ENCODE peak calls at places on chromosomes 12 and 14, in four cellular contexts. S is A549, N is H1, E is SK-N-SH. M is an unnamed sample.

GRCh38 chr14:22650960-22651521 is 6.9 kb upstream of the OR6J1 start:
- DNase-seq in S (peak), N (peak), E (no peak), M (peak)

GRCh38 chr12:3417937-3418336 is 73.1 kb upstream of the PRMT8 start:
- DNase-seq in S (no peak), N (no peak), E (no peak), M (no peak)

GRCh38 chr12:80142640-80143039 is 43.3 kb downstream of the OTOGL start:
- DNase-seq in S (no peak), N (no peak), E (no peak), M (no peak)

GRCh38 chr14:61063461-61063860 is 82.4 kb downstream of the SLC38A6 start:
- DNase-seq in S (no peak), N (no peak), E (no peak), M (no peak)

GRCh38 chr14:103997391-103997790 is 55.1 kb upstream of the RD3L start:
- DNase-seq in S (no peak), N (no peak), E (no peak), M (no peak)

GRCh38 chr12:91685917-91686316 is 459.7 kb downstream of the BTG1 start:
- DNase-seq in S (peak), N (no peak), E (no peak), M (no peak)

GRCh38 chr12:75690556-75690955 is 179.1 kb upstream of the KRR1 start:
- DNase-seq in S (peak), N (no peak), E (no peak), M (no peak)

GRCh38 chr14:64878775-64879634 is 702 bp downstream of the SPTB start:
- DNase-seq in S (peak), N (no peak), E (peak), M (no peak)

GRCh38 chr12:124565071-124565491 is 2.3 kb downstream of the NCOR2 start:
- DNase-seq in S (no peak), N (no peak), E (peak), M (no peak)

GRCh38 chr12:17976202-17976601 is 113.8 kb downstream of the RERGL start:
- DNase-seq in S (peak), N (no peak), E (no peak), M (peak)

GRCh38 chr12:122035292-122035691 is 13.6 kb downstream of the BCL7A start:
- DNase-seq in S (no peak), N (no peak), E (no peak), M (no peak)

GRCh38 chr12:115938794-115939377 is 338.6 kb downstream of the MED13L start:
- DNase-seq in S (no peak), N (no peak), E (no peak), M (no peak)

GRCh38 chr14:105846312-105846711 is 319.9 kb downstream of the TMEM121 start:
- DNase-seq in S (no peak), N (no peak), E (no peak), M (no peak)
- TF ChIP-seq MAX in S (no peak), N (no peak), E (no peak), M (no peak)

GRCh38 chr12:64221656-64222010 is 463 bp downstream of the KICS2 start:
- DNase-seq in S (peak), N (peak), E (peak), M (peak)
- TF ChIP-seq MAX in S (no peak), N (no peak), E (no peak), M (peak)

DNA sequence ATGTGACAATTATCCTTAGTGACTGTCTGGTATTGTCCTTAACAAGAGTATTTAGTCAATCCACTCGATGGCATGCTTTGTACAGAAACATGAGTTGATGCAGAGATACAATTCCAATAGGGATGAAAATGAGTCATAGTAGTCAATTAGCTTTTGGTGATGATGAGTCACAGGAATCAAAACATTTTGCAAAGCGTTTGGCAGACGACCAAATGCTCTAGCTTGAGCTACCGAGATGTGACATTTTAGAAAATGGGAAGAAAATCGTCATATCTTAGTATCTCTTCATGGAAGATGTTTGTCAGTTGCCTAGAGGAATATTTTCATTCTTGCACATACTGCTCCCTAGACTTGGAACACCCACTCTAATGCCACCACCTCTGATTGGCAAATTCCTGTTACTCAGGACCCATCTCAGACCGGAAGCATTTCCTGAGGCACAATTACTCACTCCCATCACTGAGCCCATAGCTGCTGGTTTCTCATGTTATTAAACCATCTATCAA is 95.0 kb downstream of the LMNTD1 start:
- DNase-seq in S (peak), N (no peak), E (peak), M (no peak)
- TF ChIP-seq MAX in S (no peak), N (no peak), E (peak), M (no peak)

DNA sequence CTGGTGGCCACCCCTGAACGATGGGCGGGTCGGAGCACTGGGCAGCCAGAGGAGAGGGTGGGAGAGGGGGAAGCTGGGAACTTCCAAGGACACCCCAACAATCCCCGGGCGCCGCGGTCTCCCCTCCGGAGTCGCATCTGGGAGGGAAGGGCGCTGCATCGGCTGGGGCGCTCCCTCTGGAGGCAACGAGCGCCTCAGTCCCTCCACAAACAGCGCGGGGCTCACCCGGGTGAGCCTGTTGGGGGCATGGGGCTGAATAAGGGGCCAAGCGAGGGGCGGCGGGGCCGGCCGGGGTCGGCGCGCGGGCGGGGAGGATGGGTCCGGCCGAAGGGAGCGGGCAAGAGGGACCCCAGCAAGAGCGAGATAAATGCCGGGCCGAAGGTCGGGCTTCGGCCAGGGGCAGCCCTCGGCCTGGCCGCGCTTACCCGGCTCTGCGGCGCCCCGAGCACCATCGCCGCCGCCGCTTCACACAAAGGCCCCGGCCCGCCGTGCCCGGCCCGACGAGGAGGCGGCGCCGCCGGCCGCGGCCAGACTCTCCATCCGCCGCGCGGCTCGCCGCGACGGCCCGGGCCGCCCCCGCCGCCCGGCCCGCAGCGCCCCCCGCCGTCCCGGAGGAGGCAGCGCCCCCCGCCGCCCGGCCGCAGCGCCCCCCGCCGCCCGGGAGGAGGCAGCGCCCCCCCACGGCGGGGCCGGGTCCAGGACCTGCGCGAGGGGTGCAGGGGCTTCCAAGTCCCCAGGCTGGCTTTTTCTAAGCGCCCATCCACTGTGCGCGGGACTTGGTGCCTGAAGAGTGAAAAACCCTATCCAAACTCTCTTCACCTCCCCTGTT is at the start of gene ZBTB39:
- DNase-seq in S (peak), N (no peak), E (peak), M (peak)
- TF ChIP-seq MAX in S (no peak), N (no peak), E (no peak), M (no peak)

GRCh38 chr12:127054531-127054930 is 1212.4 kb upstream of the TMEM132C start:
- DNase-seq in S (no peak), N (no peak), E (no peak), M (no peak)
- TF ChIP-seq MAX in S (no peak), N (no peak), E (no peak), M (no peak)

GRCh38 chr12:11743748-11744147 is 94.3 kb downstream of the ETV6 start:
- DNase-seq in S (no peak), N (no peak), E (no peak), M (no peak)

GRCh38 chr12:11745112-11745511 is 95.6 kb downstream of the ETV6 start:
- DNase-seq in S (no peak), N (no peak), E (no peak), M (no peak)

GRCh38 chr12:11747969-11748368 is 98.5 kb downstream of the ETV6 start:
- DNase-seq in S (no peak), N (no peak), E (no peak), M (no peak)

GRCh38 chr12:11746940-11747716 is 97.7 kb downstream of the ETV6 start:
- DNase-seq in S (no peak), N (no peak), E (no peak), M (no peak)

DNA sequence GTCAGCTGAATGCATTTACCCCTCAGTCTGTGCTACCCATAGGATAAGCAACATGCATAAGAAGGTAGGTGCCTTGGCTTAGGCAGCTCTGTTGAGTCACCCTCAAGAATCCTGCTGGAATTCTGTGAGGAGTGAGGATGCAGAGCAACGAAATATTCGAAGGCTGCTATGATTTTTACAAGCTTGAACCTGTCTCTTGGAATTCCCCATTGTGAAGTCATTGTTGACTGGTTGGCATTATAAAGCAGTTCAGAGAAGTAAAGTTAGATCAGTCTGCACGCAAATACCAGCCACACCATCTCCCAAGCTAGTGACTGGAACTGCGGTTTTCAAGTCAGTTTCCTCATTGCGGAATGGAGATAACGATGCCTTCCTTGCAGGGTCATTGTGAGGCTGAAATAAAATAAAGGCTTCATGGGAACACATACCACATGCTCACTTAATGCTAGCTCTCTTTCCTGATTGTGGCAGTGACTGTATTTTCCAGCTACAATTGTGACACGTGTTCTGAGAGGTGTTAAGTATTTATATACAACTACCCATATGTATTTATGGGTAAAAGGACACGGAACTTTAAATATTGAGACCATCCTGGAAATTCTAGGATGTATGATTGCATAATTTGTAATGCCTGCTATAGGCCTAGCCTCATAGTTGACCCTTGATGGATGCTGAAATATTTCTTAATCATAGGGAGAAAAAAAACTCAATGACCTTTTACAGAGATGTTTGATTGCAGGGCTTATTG is 96.7 kb downstream of the ETV6 start:
- DNase-seq in S (peak), N (no peak), E (no peak), M (peak)
- TF ChIP-seq MAX in S (peak), N (no peak), E (no peak), M (peak)

DNA sequence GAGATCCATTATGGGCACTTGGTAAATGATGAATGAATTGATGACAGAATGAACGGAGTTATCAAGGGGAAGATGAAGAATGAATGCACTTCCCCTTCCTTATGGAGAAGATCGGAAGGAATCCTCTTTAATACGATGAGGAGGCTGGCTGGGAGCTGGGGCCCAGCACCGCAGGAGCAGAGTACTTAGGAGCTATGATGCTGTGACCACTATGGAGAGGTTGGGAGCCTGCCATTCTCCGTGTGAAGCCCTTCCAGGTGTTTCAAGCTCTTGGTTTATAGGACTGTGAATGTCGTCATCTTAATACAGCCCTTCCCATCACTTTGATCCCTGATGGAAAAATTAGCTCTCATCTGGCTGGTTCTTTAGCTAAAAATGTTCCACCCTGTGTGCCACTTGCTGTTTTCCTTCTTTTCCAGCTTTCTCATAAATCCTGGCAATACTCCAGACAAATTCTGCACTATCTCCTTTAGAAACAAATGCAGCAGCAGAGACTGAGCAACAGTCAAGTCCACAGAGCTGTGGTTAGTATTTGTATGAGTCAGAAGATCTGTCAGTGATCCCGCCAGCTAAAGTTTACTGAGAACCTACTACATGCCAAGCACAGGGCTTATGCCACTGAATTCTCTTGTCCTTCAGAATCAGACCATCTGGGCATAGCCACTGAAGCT is 263.1 kb upstream of the CRY1 start:
- DNase-seq in S (peak), N (no peak), E (no peak), M (peak)
- TF ChIP-seq MAX in S (peak), N (no peak), E (no peak), M (no peak)

M was measured in NB4.